ENCODE peak calls at places on chromosome 11, in five cellular contexts. K is GM12878, H is K562, P is H1, X is HepG2. G is an unnamed sample.
A peak's percentile ranks its signal among the peaks of the same experiment; 100 is the strongest.

GRCh38 chr11:102012946-102013345 is 34.3 kb upstream of the CFAP300 start:
- DNase-seq in K (no peak), H (no peak), P (no peak), X (no peak), G (no peak)

GRCh38 chr11:70745451-70745850 is 347.1 kb downstream of the CTTN start:
- DNase-seq in K (no peak), H (no peak), P (no peak), X (no peak), G (no peak)

GRCh38 chr11:20966489-20966888 is 297.1 kb downstream of the NELL1 start:
- DNase-seq in K (no peak), H (no peak), P (peak; percentile 52), X (no peak), G (no peak)

GRCh38 chr11:130677486-130678153 is 229.2 kb downstream of the ADAMTS15 start:
- DNase-seq in K (no peak), H (no peak), P (peak; percentile 59), X (peak; percentile 32), G (no peak)

GRCh38 chr11:91219501-91219900 is 996.7 kb upstream of the CHORDC1 start:
- DNase-seq in K (no peak), H (no peak), P (no peak), X (no peak), G (no peak)

GRCh38 chr11:95739526-95739925 is 50.1 kb downstream of the FAM76B start:
- DNase-seq in K (no peak), H (no peak), P (no peak), X (no peak), G (no peak)

GRCh38 chr11:65243773-65244172 is 18.0 kb upstream of the POLA2 start:
- DNase-seq in K (no peak), H (no peak), P (no peak), X (no peak), G (no peak)

GRCh38 chr11:128180446-128181089 is 406.8 kb downstream of the ETS1 start:
- DNase-seq in K (no peak), H (no peak), P (no peak), X (no peak), G (no peak)

DNA sequence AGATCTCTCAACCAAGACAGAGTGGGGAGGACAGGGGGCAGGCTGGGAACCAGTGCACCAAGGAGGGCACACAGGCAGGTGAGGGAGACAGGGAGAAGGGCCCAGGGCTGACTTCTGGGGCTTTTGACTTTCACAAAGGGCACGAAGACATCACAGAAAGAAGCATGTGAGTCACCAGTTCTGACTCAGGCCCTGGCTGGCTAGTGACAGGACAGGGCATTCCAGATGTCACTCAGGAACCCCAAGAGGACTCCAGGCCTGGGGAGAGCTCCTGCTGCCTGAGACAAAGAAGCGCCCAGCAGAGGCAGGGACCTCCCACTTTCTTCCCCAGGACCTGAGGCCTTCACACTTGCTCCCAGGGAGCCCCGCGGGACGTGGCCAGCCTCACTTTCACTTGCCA is 497.2 kb downstream of the BUD13 start:
- DNase-seq in K (no peak), H (no peak), P (no peak), X (no peak), G (no peak)
- TF ChIP-seq SP1 in K (no peak), H (no peak), P (no peak), X (no peak), G (no peak)

GRCh38 chr11:45616802-45617549 is 48.4 kb downstream of the CHST1 start:
- DNase-seq in K (no peak), H (no peak), P (no peak), X (no peak), G (no peak)

GRCh38 chr11:45618897-45619296 is 46.5 kb downstream of the CHST1 start:
- DNase-seq in K (no peak), H (no peak), P (no peak), X (no peak), G (no peak)

GRCh38 chr11:45617886-45618601 is 47.4 kb downstream of the CHST1 start:
- DNase-seq in K (no peak), H (no peak), P (no peak), X (no peak), G (no peak)

GRCh38 chr11:45614196-45614828 is 51.1 kb downstream of the CHST1 start:
- DNase-seq in K (no peak), H (no peak), P (peak; percentile 20), X (no peak), G (no peak)

GRCh38 chr11:45615182-45615792 is 50.1 kb downstream of the CHST1 start:
- DNase-seq in K (no peak), H (no peak), P (peak; percentile 44), X (no peak), G (no peak)
- TF ChIP-seq ZNF274 in K (no peak), H (no peak), P (no peak), X (no peak), G (no peak)

DNA sequence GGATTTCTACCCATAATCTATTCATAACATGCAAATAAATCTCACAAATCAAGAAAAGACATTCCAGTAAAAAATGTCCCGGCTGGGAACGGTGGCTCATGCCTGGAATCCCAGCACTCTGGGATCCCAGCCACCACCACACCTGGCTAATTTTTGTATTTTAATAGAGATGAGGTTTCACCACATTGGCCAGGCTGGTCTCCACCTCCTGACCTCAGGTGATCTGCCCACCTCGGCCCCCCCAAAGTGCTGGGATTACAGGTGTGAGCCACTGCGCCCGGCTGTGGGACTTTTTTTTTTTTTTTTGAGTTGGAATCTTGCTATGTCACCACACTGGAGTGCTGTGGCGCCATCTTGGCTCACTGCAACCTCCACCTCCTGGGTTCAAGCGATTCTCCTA is 4.7 kb downstream of the CHID1 start:
- DNase-seq in K (no peak), H (no peak), P (no peak), X (no peak), G (no peak)
- TF ChIP-seq SP1 in K (no peak), H (no peak), P (no peak), X (no peak), G (no peak)

GRCh38 chr11:123504401-123504800 is 74.3 kb downstream of the GRAMD1B start:
- DNase-seq in K (no peak), H (no peak), P (no peak), X (no peak), G (no peak)

GRCh38 chr11:123510579-123510905 is 80.5 kb downstream of the GRAMD1B start:
- DNase-seq in K (no peak), H (no peak), P (no peak), X (no peak), G (no peak)

GRCh38 chr11:123509737-123510578 is 79.9 kb downstream of the GRAMD1B start:
- DNase-seq in K (no peak), H (no peak), P (peak; percentile 65), X (no peak), G (no peak)

GRCh38 chr11:123507043-123507442 is 77.0 kb downstream of the GRAMD1B start:
- DNase-seq in K (no peak), H (no peak), P (no peak), X (no peak), G (no peak)

DNA sequence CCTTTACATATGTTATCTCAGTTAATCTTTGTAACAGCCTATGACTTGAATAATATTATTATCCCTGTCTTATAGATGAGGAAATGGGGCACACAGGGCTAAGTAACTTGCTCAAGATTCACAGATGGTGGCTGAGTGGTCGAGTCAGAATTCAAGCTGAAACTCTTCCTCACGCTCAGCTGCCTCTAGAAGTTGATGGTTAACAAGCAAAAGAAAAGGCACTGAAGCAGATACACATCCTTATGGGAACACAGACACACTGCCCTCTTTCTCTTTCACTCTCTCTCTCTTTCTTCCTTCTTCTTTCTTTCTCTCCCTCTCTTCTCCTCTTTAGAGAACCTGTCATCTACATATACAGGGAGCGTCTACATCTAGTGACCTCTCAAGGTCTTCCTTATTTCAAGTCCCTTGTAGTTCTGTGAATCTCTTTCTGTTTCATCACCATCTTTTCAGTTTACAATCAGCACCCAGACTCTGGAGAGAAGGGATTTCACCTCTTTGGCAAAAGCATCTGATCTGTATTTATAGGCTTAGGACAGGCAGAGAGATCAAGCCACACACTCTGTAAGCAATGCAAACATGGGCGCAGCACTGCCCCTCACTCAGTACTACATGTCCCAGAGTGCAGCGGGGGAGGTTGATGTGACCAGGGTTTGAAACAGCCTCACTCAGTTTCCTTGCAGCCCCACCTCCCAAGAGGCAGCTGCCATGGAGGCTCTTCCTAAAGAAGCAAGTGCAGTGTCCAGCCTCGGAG is 75.7 kb downstream of the GRAMD1B start:
- DNase-seq in K (no peak), H (no peak), P (peak; percentile 64), X (no peak), G (no peak)
- TF ChIP-seq ZNF274 in K (no peak), H (no peak), P (no peak), X (no peak), G (no peak)

DNA sequence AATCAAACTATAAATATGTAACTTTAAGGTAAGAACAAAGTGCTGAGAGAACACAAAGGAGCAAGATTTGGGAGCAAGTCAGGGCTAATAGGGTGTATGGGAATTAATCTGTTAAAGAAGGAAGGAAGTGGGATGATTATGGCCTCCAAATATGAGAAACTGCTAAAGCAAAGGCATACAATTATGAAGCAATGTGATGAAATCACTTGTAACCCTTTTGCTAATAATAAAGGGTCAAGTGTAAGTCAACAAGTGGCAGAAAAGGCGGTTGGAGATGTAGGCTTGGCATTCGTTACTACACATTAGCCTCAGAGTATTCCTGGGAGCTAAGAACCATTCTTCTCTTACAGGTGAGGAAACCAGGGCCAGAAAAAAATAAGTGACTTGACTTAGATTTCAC is 1002.3 kb upstream of the TENM4 start:
- DNase-seq in K (no peak), H (no peak), P (no peak), X (no peak), G (no peak)
- TF ChIP-seq SP1 in K (no peak), H (no peak), P (no peak), X (no peak), G (no peak)

GRCh38 chr11:63916837-63917684 is at the start of gene RCOR2:
- DNase-seq in K (no peak), H (peak; percentile 92), P (peak; percentile 88), X (peak; percentile 70), G (no peak)
- TF ChIP-seq ZNF274 in K (no peak), H (no peak), P (no peak), X (no peak), G (no peak)

GRCh38 chr11:112418438-112418837 is 157.8 kb upstream of the PLET1 start:
- DNase-seq in K (no peak), H (no peak), P (no peak), X (no peak), G (no peak)

GRCh38 chr11:112417339-112417738 is 156.7 kb upstream of the PLET1 start:
- DNase-seq in K (no peak), H (no peak), P (no peak), X (no peak), G (no peak)

GRCh38 chr11:112425121-112425520 is 164.5 kb upstream of the PLET1 start:
- DNase-seq in K (no peak), H (no peak), P (no peak), X (no peak), G (no peak)

GRCh38 chr11:112421854-112422253 is 161.2 kb upstream of the PLET1 start:
- DNase-seq in K (no peak), H (no peak), P (no peak), X (no peak), G (no peak)
- TF ChIP-seq SP1 in K (no peak), H (no peak), P (no peak), X (no peak), G (no peak)

DNA sequence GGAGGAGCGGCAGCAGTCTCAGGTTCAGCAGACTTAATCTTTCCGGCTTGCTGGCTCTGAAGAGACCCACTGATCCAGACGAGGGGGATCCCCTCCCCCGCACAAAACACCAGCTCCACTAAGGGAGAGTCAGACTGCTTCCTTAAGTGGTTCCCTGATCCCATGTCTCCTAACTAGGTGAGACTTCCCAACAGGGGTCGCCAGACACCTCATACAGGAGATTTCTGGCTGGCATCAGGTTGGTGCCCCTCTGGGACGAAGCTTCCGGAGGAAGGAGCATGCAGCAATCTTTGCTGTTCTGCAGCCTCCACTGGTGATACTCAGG is 157.1 kb upstream of the TMEM45B start:
- DNase-seq in K (no peak), H (no peak), P (peak; percentile 61), X (no peak), G (no peak)
- TF ChIP-seq ZNF274 in K (no peak), H (no peak), P (no peak), X (no peak), G (no peak)